ENCODE peak calls at places on chromosome 7, in eight cellular contexts. J, I, R, K, M, X, T and B are unnamed samples.
A peak's percentile ranks its signal among the peaks of the same experiment; 100 is the strongest.

GRCh38 chr7:2716488-2716887 is 28.5 kb downstream of the AMZ1 start:
- DNase-seq in J (no peak), X (no peak), K (no peak), I (no peak), M (no peak), R (no peak), T (no peak), B (no peak)

GRCh38 chr7:6306471-6306870 is 34.0 kb upstream of the CYTH3 start:
- DNase-seq in J (peak; percentile 40), T (no peak), R (no peak), I (no peak), M (no peak), X (no peak), K (peak; percentile 48), B (no peak)

GRCh38 chr7:143896667-143897066 is 5.3 kb downstream of the TCAF1 start:
- DNase-seq in M (no peak), R (no peak), T (no peak), X (no peak), K (no peak), J (no peak), I (no peak), B (no peak)

GRCh38 chr7:5491251-5492044 is 67.8 kb upstream of the TNRC18 start:
- DNase-seq in T (no peak), K (no peak), J (no peak), R (peak; percentile 72), I (no peak), M (no peak), X (no peak), B (no peak)

GRCh38 chr7:1811850-1812692 is 142.0 kb downstream of the ELFN1 start:
- DNase-seq in K (no peak), M (no peak), I (no peak), J (no peak), X (peak; percentile 44), T (peak; percentile 46), R (peak; percentile 42), B (peak; percentile 64)

GRCh38 chr7:1940863-1941262 is 270.8 kb downstream of the ELFN1 start:
- DNase-seq in R (no peak), T (no peak), I (no peak), M (peak; percentile 25), J (no peak), X (no peak), K (no peak), B (no peak)

GRCh38 chr7:157540606-157541294 is 203.9 kb downstream of the DNAJB6 start:
- DNase-seq in I (no peak), J (no peak), K (no peak), T (no peak), R (peak; percentile 45), M (no peak), X (no peak), B (no peak)

GRCh38 chr7:113770146-113770738 is 148.6 kb downstream of the PPP1R3A start:
- DNase-seq in T (no peak), R (peak; percentile 54), J (no peak), M (no peak), I (no peak), X (no peak), K (no peak), B (no peak)

GRCh38 chr7:44498230-44498954 is 7.9 kb upstream of the NUDCD3 start:
- DNase-seq in R (no peak), M (no peak), X (no peak), T (no peak), K (no peak), J (no peak), I (no peak), B (no peak)

GRCh38 chr7:141649865-141650499 is 52.0 kb downstream of the DENND11 start:
- DNase-seq in R (peak; percentile 81), I (peak; percentile 48), K (peak; percentile 94), M (peak; percentile 32), T (peak; percentile 91), J (peak; percentile 75), X (peak; percentile 78), B (peak; percentile 43)

GRCh38 chr7:21013765-21014502 is 227.2 kb upstream of the SP8 start:
- DNase-seq in X (no peak), K (no peak), I (no peak), M (no peak), R (no peak), J (no peak), T (no peak), B (no peak)

GRCh38 chr7:140349172-140349771 is 49.1 kb downstream of the SLC37A3 start:
- DNase-seq in I (no peak), T (no peak), R (no peak), J (no peak), X (no peak), M (no peak), K (peak; percentile 12), B (no peak)

GRCh38 chr7:131202451-131202850 is 125.2 kb upstream of the MKLN1 start:
- DNase-seq in M (no peak), I (no peak), T (no peak), R (no peak), K (no peak), X (no peak), J (no peak), B (no peak)

GRCh38 chr7:143002106-143002505 is 24.8 kb downstream of the OR9A2 start:
- DNase-seq in M (no peak), I (no peak), J (no peak), T (peak; percentile 41), K (no peak), R (no peak), X (no peak), B (no peak)

GRCh38 chr7:123580406-123581161 is 21.0 kb upstream of the ASB15 start:
- DNase-seq in R (no peak), T (peak; percentile 65), J (no peak), X (no peak), M (no peak), K (peak; percentile 59), I (no peak), B (no peak)

GRCh38 chr7:123583821-123584220 is 17.8 kb upstream of the ASB15 start:
- DNase-seq in T (no peak), M (no peak), K (no peak), X (no peak), J (no peak), R (no peak), I (no peak), B (no peak)

GRCh38 chr7:123581162-123581459 is 20.5 kb upstream of the ASB15 start:
- DNase-seq in I (no peak), R (no peak), J (no peak), X (no peak), T (no peak), K (no peak), M (no peak), B (no peak)
- TF ChIP-seq CTCF in I (no peak), R (no peak), J (no peak), X (no peak), T (no peak), K (no peak), M (no peak), B (no peak)

GRCh38 chr7:15323545-15323944 is 238.3 kb downstream of the AGMO start:
- DNase-seq in I (no peak), M (no peak), X (no peak), T (no peak), J (no peak), K (no peak), R (peak; percentile 61), B (no peak)

GRCh38 chr7:15330943-15331342 is 230.9 kb downstream of the AGMO start:
- DNase-seq in X (no peak), T (no peak), R (no peak), K (no peak), I (no peak), J (no peak), M (no peak), B (no peak)

DNA sequence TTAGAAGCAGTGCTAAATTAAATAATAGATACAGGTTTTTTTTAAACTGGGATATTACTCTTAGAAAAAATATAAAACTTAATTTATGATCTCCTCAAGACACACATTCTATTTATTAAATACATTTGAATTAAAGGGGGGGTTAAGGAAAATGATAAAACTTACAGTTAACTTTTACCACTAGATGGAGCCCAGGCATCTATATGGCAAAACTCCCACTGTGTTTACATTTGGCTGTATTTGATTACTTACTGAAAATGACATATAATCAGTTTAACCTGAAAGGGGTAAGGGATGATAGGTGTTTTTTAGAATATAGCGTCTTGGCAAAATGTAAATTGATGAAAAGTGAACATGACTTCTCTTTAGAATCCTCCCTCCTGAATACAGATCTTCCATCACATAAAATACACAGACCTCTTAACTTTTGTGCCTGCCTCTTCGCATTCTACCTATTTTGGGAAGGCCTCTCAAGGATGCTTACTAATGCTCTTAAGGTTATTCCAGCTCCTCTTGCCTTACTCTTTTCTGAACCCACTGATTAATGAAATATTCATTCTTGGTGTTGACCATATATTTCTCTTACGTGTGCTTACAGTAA is 235.7 kb downstream of the AGMO start:
- DNase-seq in R (no peak), T (peak; percentile 34), M (no peak), I (no peak), K (peak; percentile 9), J (peak; percentile 24), X (no peak), B (peak; percentile 2)
- TF ChIP-seq CTCF in R (peak; percentile 19), T (peak; percentile 64), M (peak; percentile 54), I (peak; percentile 62), K (peak; percentile 59), J (peak; percentile 47), X (peak; percentile 30), B (no peak)

GRCh38 chr7:105438254-105438653 is 49.5 kb upstream of the SRPK2 start:
- DNase-seq in J (no peak), R (no peak), I (no peak), T (no peak), X (no peak), M (no peak), K (no peak), B (no peak)

GRCh38 chr7:105444342-105444938 is 55.7 kb upstream of the SRPK2 start:
- DNase-seq in M (no peak), I (no peak), T (no peak), X (no peak), R (no peak), K (no peak), J (no peak), B (no peak)

GRCh38 chr7:105438847-105439173 is 50.1 kb upstream of the SRPK2 start:
- DNase-seq in M (no peak), T (no peak), R (no peak), K (no peak), I (no peak), J (no peak), X (no peak), B (no peak)

DNA sequence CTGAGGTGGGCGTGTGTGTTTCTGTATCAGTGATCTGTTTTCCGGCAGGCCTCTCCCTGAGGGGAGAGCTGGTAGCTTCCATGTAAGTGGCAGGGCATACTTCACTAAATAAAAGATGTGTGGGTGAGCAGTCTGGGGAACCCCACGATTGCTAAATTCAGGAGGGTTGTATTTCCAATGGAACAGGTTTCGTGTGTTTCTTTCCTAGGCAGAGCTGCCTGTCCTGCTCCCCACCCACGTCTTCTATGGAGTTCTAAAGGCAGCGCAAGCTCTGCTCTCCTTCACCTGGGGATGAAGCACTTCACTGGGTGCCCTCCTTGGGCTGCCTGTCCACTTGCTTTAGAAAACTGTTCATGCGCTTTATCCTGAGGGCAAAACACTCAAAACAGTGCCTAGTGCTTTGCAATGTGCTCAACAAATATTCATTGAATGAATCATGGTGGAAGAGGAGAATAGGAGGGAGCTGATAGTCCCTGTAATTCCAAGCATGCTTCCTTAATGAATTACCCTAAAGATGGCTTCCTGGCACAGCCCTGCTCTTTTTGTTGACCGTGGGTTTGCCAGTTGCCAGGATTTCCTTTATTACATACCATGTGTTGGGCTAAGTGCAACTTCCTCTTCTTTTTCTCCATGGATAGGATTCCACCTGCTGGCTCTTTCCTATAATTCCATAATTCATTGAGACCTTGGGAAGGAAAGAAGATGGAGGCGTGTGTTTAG is 50.6 kb upstream of the SRPK2 start:
- DNase-seq in X (no peak), R (no peak), M (no peak), I (no peak), J (no peak), T (no peak), K (peak; percentile 28), B (no peak)
- TF ChIP-seq CTCF in X (no peak), R (no peak), M (peak; percentile 36), I (no peak), J (no peak), T (no peak), K (peak; percentile 7), B (no peak)

GRCh38 chr7:42071372-42072261 is 165.4 kb downstream of the GLI3 start:
- DNase-seq in K (no peak), X (no peak), I (no peak), M (no peak), R (no peak), T (peak; percentile 69), J (no peak), B (no peak)
- TF ChIP-seq CTCF in K (peak; percentile 55), X (no peak), I (no peak), M (no peak), R (peak; percentile 10), T (no peak), J (no peak), B (no peak)